ENCODE peak calls at places on chromosomes 13 and 19, in ten cellular contexts. D is NCI-H1092 treated with DMSO at 0.1 percent for 48 hours; T is posterior vena cava; E is ACHN; Q is pancreas; N is CD8-positive, alpha-beta memory T cell; P is GDM1; F is HEK293T; Z is T-helper 2 cell treated with Interferon-gamma antibody and Interleukin-4, amounts not matched to agents 5 μg/mL and 100 μg/mL, for 36 hours; J is fibroblast of the aortic adventitia. O is an unnamed sample.

GRCh38 chr19:1942078-1942933 is 1.3 kb downstream of the CSNK1G2 start:
- DNase-seq in D (peak), T (peak), E (peak), Q (peak), N (peak), P (peak), F (peak), Z (peak), J (peak), O (peak)

GRCh38 chr19:13930402-13930801 is 7.8 kb downstream of the PODNL1 start:
- DNase-seq in D (no peak), T (no peak), E (no peak), Q (no peak), N (no peak), P (no peak), F (no peak), Z (no peak), J (no peak), O (no peak)

GRCh38 chr13:20411638-20412342 is 113.9 kb downstream of the CRYL1 start:
- DNase-seq in D (no peak), T (no peak), E (no peak), Q (no peak), N (peak), P (peak), F (no peak), Z (peak), J (no peak), O (no peak)

GRCh38 chr13:43356566-43356965 is 333.2 kb downstream of the DNAJC15 start:
- DNase-seq in D (no peak), T (no peak), E (no peak), Q (no peak), N (no peak), P (no peak), F (no peak), Z (no peak), J (no peak), O (no peak)

GRCh38 chr13:80189889-80190597 is 150.9 kb downstream of the SPRY2 start:
- DNase-seq in D (no peak), T (no peak), E (no peak), Q (no peak), N (no peak), P (no peak), F (no peak), Z (no peak), J (no peak), O (no peak)

GRCh38 chr13:113458218-113459065 is 5.2 kb upstream of the ADPRHL1 start:
- DNase-seq in D (no peak), T (peak), E (peak), Q (no peak), N (no peak), P (no peak), F (peak), Z (no peak), J (no peak), O (no peak)

GRCh38 chr13:51802601-51803000 is 1.4 kb downstream of the DHRS12 start:
- DNase-seq in D (no peak), T (no peak), E (no peak), Q (peak), N (no peak), P (no peak), F (no peak), Z (no peak), J (no peak), O (no peak)

GRCh38 chr19:43316591-43317319 is 36.7 kb upstream of the CD177 start:
- DNase-seq in D (no peak), T (no peak), E (no peak), Q (no peak), N (no peak), P (no peak), F (peak), Z (no peak), J (peak), O (no peak)

GRCh38 chr19:51799311-51799997 is 4.5 kb downstream of the FPR3 start:
- DNase-seq in D (no peak), T (peak), E (peak), Q (peak), N (no peak), P (peak), F (no peak), Z (no peak), J (peak), O (no peak)

GRCh38 chr13:79662882-79663281 is 181.9 kb downstream of the NDFIP2 start:
- DNase-seq in D (no peak), T (no peak), E (peak), Q (peak), N (no peak), P (no peak), F (no peak), Z (no peak), J (no peak), O (no peak)

GRCh38 chr19:19113040-19113541 is 25.2 kb downstream of the TMEM161A start:
- DNase-seq in D (no peak), T (no peak), E (peak), Q (no peak), N (no peak), P (peak), F (no peak), Z (no peak), J (peak), O (no peak)

GRCh38 chr13:32415019-32415418 is 12.9 kb downstream of the N4BP2L1 start:
- DNase-seq in D (no peak), T (no peak), E (peak), Q (no peak), N (no peak), P (peak), F (peak), Z (no peak), J (peak), O (no peak)

GRCh38 chr13:36766295-36766694 is 52.7 kb upstream of the RFXAP start:
- DNase-seq in D (no peak), T (no peak), E (peak), Q (no peak), N (no peak), P (no peak), F (no peak), Z (no peak), J (peak), O (no peak)

GRCh38 chr13:109795021-109795420 is 8.6 kb upstream of the IRS2 start:
- DNase-seq in D (no peak), T (no peak), E (no peak), Q (no peak), N (no peak), P (no peak), F (no peak), Z (no peak), J (peak), O (no peak)

O was measured in DMS79 treated with DMSO at 0.1 percent for 48 hours.